ENCODE peak calls at places on chromosomes 13 and 19, in seven cellular contexts. One of them, this sample, is unnamed.

GRCh38 chr13:100490692-100491091 is 97.9 kb downstream of the GGACT start:
- DNase-seq in heart right ventricle: no peak
- DNase-seq in tibial nerve: no peak
- DNase-seq in CD8-positive, alpha-beta T cell: no peak
- DNase-seq in GM12865: no peak
- DNase-seq in choroid plexus epithelial cell: peak
- DNase-seq in fibroblast of lung: no peak
- DNase-seq in this sample: no peak

GRCh38 chr19:48822514-48822913 is 11.7 kb upstream of the BCAT2 start:
- DNase-seq in heart right ventricle: no peak
- DNase-seq in tibial nerve: no peak
- DNase-seq in CD8-positive, alpha-beta T cell: no peak
- DNase-seq in GM12865: no peak
- DNase-seq in choroid plexus epithelial cell: no peak
- DNase-seq in fibroblast of lung: no peak
- DNase-seq in this sample: no peak

GRCh38 chr13:59326717-59327116 is 837.0 kb downstream of the DIAPH3 start:
- DNase-seq in heart right ventricle: no peak
- DNase-seq in tibial nerve: no peak
- DNase-seq in CD8-positive, alpha-beta T cell: no peak
- DNase-seq in GM12865: no peak
- DNase-seq in choroid plexus epithelial cell: no peak
- DNase-seq in fibroblast of lung: no peak
- DNase-seq in this sample: no peak

GRCh38 chr19:51572415-51572814 is 1.3 kb downstream of the ZNF175 start:
- DNase-seq in heart right ventricle: no peak
- DNase-seq in tibial nerve: no peak
- DNase-seq in CD8-positive, alpha-beta T cell: no peak
- DNase-seq in GM12865: peak
- DNase-seq in choroid plexus epithelial cell: peak
- DNase-seq in fibroblast of lung: no peak
- DNase-seq in this sample: no peak

GRCh38 chr19:7355871-7356270 is 7.1 kb downstream of the ARHGEF18 start:
- DNase-seq in heart right ventricle: no peak
- DNase-seq in tibial nerve: no peak
- DNase-seq in CD8-positive, alpha-beta T cell: no peak
- DNase-seq in GM12865: no peak
- DNase-seq in choroid plexus epithelial cell: no peak
- DNase-seq in fibroblast of lung: no peak
- DNase-seq in this sample: no peak

GRCh38 chr13:71863249-71863648 is 3.8 kb downstream of the DACH1 start:
- DNase-seq in heart right ventricle: no peak
- DNase-seq in tibial nerve: no peak
- DNase-seq in CD8-positive, alpha-beta T cell: no peak
- DNase-seq in GM12865: no peak
- DNase-seq in choroid plexus epithelial cell: no peak
- DNase-seq in fibroblast of lung: no peak
- DNase-seq in this sample: no peak

GRCh38 chr19:55226273-55226672 is 2.3 kb downstream of the TMEM86B start:
- DNase-seq in heart right ventricle: no peak
- DNase-seq in tibial nerve: no peak
- DNase-seq in CD8-positive, alpha-beta T cell: no peak
- DNase-seq in GM12865: no peak
- DNase-seq in choroid plexus epithelial cell: no peak
- DNase-seq in fibroblast of lung: no peak
- DNase-seq in this sample: no peak

GRCh38 chr19:1098177-1099051 is 3.2 kb upstream of the POLR2E start:
- DNase-seq in heart right ventricle: peak
- DNase-seq in tibial nerve: no peak
- DNase-seq in CD8-positive, alpha-beta T cell: no peak
- DNase-seq in GM12865: no peak
- DNase-seq in choroid plexus epithelial cell: no peak
- DNase-seq in fibroblast of lung: no peak
- DNase-seq in this sample: no peak

GRCh38 chr13:44223785-44224432 is 149.7 kb upstream of the SERP2 start:
- DNase-seq in heart right ventricle: no peak
- DNase-seq in tibial nerve: no peak
- DNase-seq in CD8-positive, alpha-beta T cell: no peak
- DNase-seq in GM12865: no peak
- DNase-seq in choroid plexus epithelial cell: no peak
- DNase-seq in fibroblast of lung: no peak
- DNase-seq in this sample: no peak

GRCh38 chr19:1055886-1056620 is 10.9 kb upstream of the ARHGAP45 start:
- DNase-seq in heart right ventricle: no peak
- DNase-seq in tibial nerve: no peak
- DNase-seq in CD8-positive, alpha-beta T cell: no peak
- DNase-seq in GM12865: no peak
- DNase-seq in choroid plexus epithelial cell: no peak
- DNase-seq in fibroblast of lung: no peak
- DNase-seq in this sample: no peak

GRCh38 chr19:16628183-16628983 is at the start of gene MED26:
- DNase-seq in heart right ventricle: peak
- DNase-seq in tibial nerve: peak
- DNase-seq in CD8-positive, alpha-beta T cell: peak
- DNase-seq in GM12865: peak
- DNase-seq in choroid plexus epithelial cell: peak
- DNase-seq in fibroblast of lung: peak
- DNase-seq in this sample: peak

GRCh38 chr13:54185785-54186184 is 1157.2 kb downstream of the OLFM4 start:
- DNase-seq in heart right ventricle: no peak
- DNase-seq in tibial nerve: no peak
- DNase-seq in CD8-positive, alpha-beta T cell: no peak
- DNase-seq in GM12865: no peak
- DNase-seq in choroid plexus epithelial cell: no peak
- DNase-seq in fibroblast of lung: no peak
- DNase-seq in this sample: no peak

GRCh38 chr13:90454002-90454636 is 893.4 kb upstream of the MIR17HG start:
- DNase-seq in heart right ventricle: no peak
- DNase-seq in tibial nerve: no peak
- DNase-seq in CD8-positive, alpha-beta T cell: no peak
- DNase-seq in GM12865: no peak
- DNase-seq in choroid plexus epithelial cell: no peak
- DNase-seq in fibroblast of lung: no peak
- DNase-seq in this sample: no peak

GRCh38 chr19:51439021-51439465 is 19.2 kb downstream of the SIGLEC8 start:
- DNase-seq in heart right ventricle: no peak
- DNase-seq in tibial nerve: peak
- DNase-seq in CD8-positive, alpha-beta T cell: peak
- DNase-seq in GM12865: peak
- DNase-seq in choroid plexus epithelial cell: peak
- DNase-seq in fibroblast of lung: peak
- DNase-seq in this sample: no peak

GRCh38 chr13:35388979-35389378 is 87.5 kb downstream of the MAB21L1 start:
- DNase-seq in heart right ventricle: peak
- DNase-seq in tibial nerve: no peak
- DNase-seq in CD8-positive, alpha-beta T cell: no peak
- DNase-seq in GM12865: no peak
- DNase-seq in choroid plexus epithelial cell: peak
- DNase-seq in fibroblast of lung: peak
- DNase-seq in this sample: no peak

GRCh38 chr19:52936151-52936957 is 13.1 kb upstream of the ZNF888 start:
- DNase-seq in heart right ventricle: no peak
- DNase-seq in tibial nerve: no peak
- DNase-seq in CD8-positive, alpha-beta T cell: no peak
- DNase-seq in GM12865: no peak
- DNase-seq in choroid plexus epithelial cell: no peak
- DNase-seq in fibroblast of lung: no peak
- DNase-seq in this sample: no peak

GRCh38 chr13:97621025-97621424 is 187.1 kb downstream of the RAP2A start:
- DNase-seq in heart right ventricle: no peak
- DNase-seq in tibial nerve: no peak
- DNase-seq in CD8-positive, alpha-beta T cell: no peak
- DNase-seq in GM12865: no peak
- DNase-seq in choroid plexus epithelial cell: no peak
- DNase-seq in fibroblast of lung: no peak
- DNase-seq in this sample: no peak

GRCh38 chr13:64276232-64276631 is 2860.6 kb upstream of the PCDH20 start:
- DNase-seq in heart right ventricle: no peak
- DNase-seq in tibial nerve: no peak
- DNase-seq in CD8-positive, alpha-beta T cell: no peak
- DNase-seq in GM12865: no peak
- DNase-seq in choroid plexus epithelial cell: no peak
- DNase-seq in fibroblast of lung: no peak
- DNase-seq in this sample: no peak

GRCh38 chr13:100138859-100139491 is 50.1 kb downstream of the PCCA start:
- DNase-seq in heart right ventricle: no peak
- DNase-seq in tibial nerve: no peak
- DNase-seq in CD8-positive, alpha-beta T cell: no peak
- DNase-seq in GM12865: no peak
- DNase-seq in choroid plexus epithelial cell: peak
- DNase-seq in fibroblast of lung: no peak
- DNase-seq in this sample: no peak

GRCh38 chr19:42032428-42032827 is 37.6 kb downstream of the GRIK5 start:
- DNase-seq in heart right ventricle: no peak
- DNase-seq in tibial nerve: no peak
- DNase-seq in CD8-positive, alpha-beta T cell: no peak
- DNase-seq in GM12865: no peak
- DNase-seq in choroid plexus epithelial cell: no peak
- DNase-seq in fibroblast of lung: peak
- DNase-seq in this sample: no peak

GRCh38 chr13:80473695-80474094 is 132.8 kb upstream of the SPRY2 start:
- DNase-seq in heart right ventricle: no peak
- DNase-seq in tibial nerve: no peak
- DNase-seq in CD8-positive, alpha-beta T cell: no peak
- DNase-seq in GM12865: no peak
- DNase-seq in choroid plexus epithelial cell: peak
- DNase-seq in fibroblast of lung: peak
- DNase-seq in this sample: no peak

GRCh38 chr19:32675720-32676185 is at the start of gene RGS9BP:
- DNase-seq in heart right ventricle: peak
- DNase-seq in tibial nerve: peak
- DNase-seq in CD8-positive, alpha-beta T cell: peak
- DNase-seq in GM12865: peak
- DNase-seq in choroid plexus epithelial cell: peak
- DNase-seq in fibroblast of lung: peak
- DNase-seq in this sample: peak

GRCh38 chr13:111152836-111153235 is 37.7 kb downstream of the ARHGEF7 start:
- DNase-seq in heart right ventricle: no peak
- DNase-seq in tibial nerve: no peak
- DNase-seq in CD8-positive, alpha-beta T cell: no peak
- DNase-seq in GM12865: no peak
- DNase-seq in choroid plexus epithelial cell: peak
- DNase-seq in fibroblast of lung: no peak
- DNase-seq in this sample: no peak

GRCh38 chr13:78012046-78012445 is 93.4 kb upstream of the EDNRB start:
- DNase-seq in heart right ventricle: no peak
- DNase-seq in tibial nerve: no peak
- DNase-seq in CD8-positive, alpha-beta T cell: no peak
- DNase-seq in GM12865: no peak
- DNase-seq in choroid plexus epithelial cell: no peak
- DNase-seq in fibroblast of lung: no peak
- DNase-seq in this sample: no peak

GRCh38 chr19:12353375-12353774 is 12.1 kb downstream of the ZNF442 start:
- DNase-seq in heart right ventricle: no peak
- DNase-seq in tibial nerve: no peak
- DNase-seq in CD8-positive, alpha-beta T cell: no peak
- DNase-seq in GM12865: no peak
- DNase-seq in choroid plexus epithelial cell: no peak
- DNase-seq in fibroblast of lung: no peak
- DNase-seq in this sample: no peak

GRCh38 chr19:6424190-6424938 is at the start of gene KHSRP:
- DNase-seq in heart right ventricle: peak
- DNase-seq in tibial nerve: no peak
- DNase-seq in CD8-positive, alpha-beta T cell: peak
- DNase-seq in GM12865: peak
- DNase-seq in choroid plexus epithelial cell: no peak
- DNase-seq in fibroblast of lung: no peak
- DNase-seq in this sample: no peak

GRCh38 chr19:35090795-35091214 is 24.8 kb upstream of the FXYD3 start:
- DNase-seq in heart right ventricle: no peak
- DNase-seq in tibial nerve: no peak
- DNase-seq in CD8-positive, alpha-beta T cell: no peak
- DNase-seq in GM12865: no peak
- DNase-seq in choroid plexus epithelial cell: no peak
- DNase-seq in fibroblast of lung: no peak
- DNase-seq in this sample: no peak
- TF ChIP-seq CTCF in heart right ventricle: no peak
- TF ChIP-seq CTCF in tibial nerve: no peak
- TF ChIP-seq CTCF in CD8-positive, alpha-beta T cell: peak
- TF ChIP-seq CTCF in GM12865: no peak
- TF ChIP-seq CTCF in choroid plexus epithelial cell: no peak
- TF ChIP-seq CTCF in fibroblast of lung: no peak
- TF ChIP-seq CTCF in this sample: no peak

GRCh38 chr13:81779896-81780295 is 1439.0 kb upstream of the SPRY2 start:
- DNase-seq in heart right ventricle: no peak
- DNase-seq in tibial nerve: no peak
- DNase-seq in CD8-positive, alpha-beta T cell: no peak
- DNase-seq in GM12865: no peak
- DNase-seq in choroid plexus epithelial cell: no peak
- DNase-seq in fibroblast of lung: no peak
- DNase-seq in this sample: no peak
- TF ChIP-seq CTCF in heart right ventricle: no peak
- TF ChIP-seq CTCF in tibial nerve: no peak
- TF ChIP-seq CTCF in CD8-positive, alpha-beta T cell: no peak
- TF ChIP-seq CTCF in GM12865: no peak
- TF ChIP-seq CTCF in choroid plexus epithelial cell: no peak
- TF ChIP-seq CTCF in fibroblast of lung: no peak
- TF ChIP-seq CTCF in this sample: no peak

GRCh38 chr13:81487151-81487550 is 1146.2 kb upstream of the SPRY2 start:
- DNase-seq in heart right ventricle: no peak
- DNase-seq in tibial nerve: no peak
- DNase-seq in CD8-positive, alpha-beta T cell: no peak
- DNase-seq in GM12865: no peak
- DNase-seq in choroid plexus epithelial cell: peak
- DNase-seq in fibroblast of lung: no peak
- DNase-seq in this sample: no peak
- TF ChIP-seq CTCF in heart right ventricle: no peak
- TF ChIP-seq CTCF in tibial nerve: no peak
- TF ChIP-seq CTCF in CD8-positive, alpha-beta T cell: no peak
- TF ChIP-seq CTCF in GM12865: no peak
- TF ChIP-seq CTCF in choroid plexus epithelial cell: peak
- TF ChIP-seq CTCF in fibroblast of lung: no peak
- TF ChIP-seq CTCF in this sample: peak

GRCh38 chr19:19109601-19110000 is 28.7 kb downstream of the TMEM161A start:
- DNase-seq in heart right ventricle: no peak
- DNase-seq in tibial nerve: no peak
- DNase-seq in CD8-positive, alpha-beta T cell: no peak
- DNase-seq in GM12865: no peak
- DNase-seq in choroid plexus epithelial cell: peak
- DNase-seq in fibroblast of lung: peak
- DNase-seq in this sample: no peak

GRCh38 chr19:19111967-19112580 is 26.2 kb downstream of the TMEM161A start:
- DNase-seq in heart right ventricle: no peak
- DNase-seq in tibial nerve: no peak
- DNase-seq in CD8-positive, alpha-beta T cell: no peak
- DNase-seq in GM12865: no peak
- DNase-seq in choroid plexus epithelial cell: no peak
- DNase-seq in fibroblast of lung: no peak
- DNase-seq in this sample: no peak

GRCh38 chr19:19111138-19111835 is 27.0 kb downstream of the TMEM161A start:
- DNase-seq in heart right ventricle: no peak
- DNase-seq in tibial nerve: no peak
- DNase-seq in CD8-positive, alpha-beta T cell: no peak
- DNase-seq in GM12865: no peak
- DNase-seq in choroid plexus epithelial cell: no peak
- DNase-seq in fibroblast of lung: no peak
- DNase-seq in this sample: no peak

GRCh38 chr19:19113040-19113541 is 25.2 kb downstream of the TMEM161A start:
- DNase-seq in heart right ventricle: no peak
- DNase-seq in tibial nerve: no peak
- DNase-seq in CD8-positive, alpha-beta T cell: no peak
- DNase-seq in GM12865: peak
- DNase-seq in choroid plexus epithelial cell: peak
- DNase-seq in fibroblast of lung: peak
- DNase-seq in this sample: no peak

GRCh38 chr19:19110410-19111137 is 27.7 kb downstream of the TMEM161A start:
- DNase-seq in heart right ventricle: no peak
- DNase-seq in tibial nerve: no peak
- DNase-seq in CD8-positive, alpha-beta T cell: peak
- DNase-seq in GM12865: peak
- DNase-seq in choroid plexus epithelial cell: peak
- DNase-seq in fibroblast of lung: no peak
- DNase-seq in this sample: no peak
- TF ChIP-seq CTCF in heart right ventricle: peak
- TF ChIP-seq CTCF in tibial nerve: no peak
- TF ChIP-seq CTCF in CD8-positive, alpha-beta T cell: no peak
- TF ChIP-seq CTCF in GM12865: peak
- TF ChIP-seq CTCF in choroid plexus epithelial cell: peak
- TF ChIP-seq CTCF in fibroblast of lung: no peak
- TF ChIP-seq CTCF in this sample: peak